ENCODE peak calls at places on chromosome 5, in five cellular contexts. P is EL, D is cardiac muscle cell, U is heart left ventricle, Q is HCT116. O is an unnamed sample.

GRCh38 chr5:97425511-97425910 is 242.5 kb upstream of the RIOK2 start:
- DNase-seq in U (no peak), Q (no peak), D (peak), P (peak), O (no peak)

GRCh38 chr5:159003045-159004030 is 96.4 kb downstream of the EBF1 start:
- DNase-seq in U (no peak), P (peak), D (no peak), Q (no peak), O (no peak)

GRCh38 chr5:5364932-5365331 is 57.5 kb upstream of the ICE1 start:
- DNase-seq in P (no peak), U (no peak), D (no peak), Q (no peak), O (no peak)

GRCh38 chr5:90113108-90113507 is 296.4 kb downstream of the CETN3 start:
- DNase-seq in U (no peak), P (no peak), Q (no peak), D (no peak), O (no peak)

GRCh38 chr5:159340511-159340910 is 10.2 kb upstream of the IL12B start:
- DNase-seq in D (no peak), Q (no peak), P (no peak), U (no peak), O (no peak)

GRCh38 chr5:52945040-52945439 is 44.1 kb upstream of the ITGA2 start:
- DNase-seq in U (no peak), P (no peak), Q (no peak), D (no peak), O (no peak)

GRCh38 chr5:170524576-170524975 is 20.8 kb downstream of the KCNIP1 start:
- DNase-seq in P (no peak), Q (no peak), D (no peak), U (no peak), O (no peak)

GRCh38 chr5:78405820-78406750 is 45.7 kb downstream of the SCAMP1 start:
- DNase-seq in D (peak), P (peak), U (no peak), Q (no peak), O (no peak)

O was measured in activated naive CD4-positive, alpha-beta T cell treated with Interleukin-2 at 50 U/mL for 16 hours.